ENCODE peak calls at places on chromosomes 12 and 14, in ten cellular contexts. One of them, this sample, is unnamed.

GRCh38 chr14:50003213-50004021 is 110.5 kb downstream of the ARF6 start:
- DNase-seq in esophagus muscularis mucosa: peak
- DNase-seq in SK-N-SH: peak
- DNase-seq in HepG2: peak
- DNase-seq in transverse colon: peak
- DNase-seq in sigmoid colon: peak
- DNase-seq in A549: peak
- DNase-seq in suprapubic skin: peak
- DNase-seq in stomach: peak
- DNase-seq in tibial nerve: peak
- DNase-seq in this sample: peak

GRCh38 chr12:131808744-131809371 is 19.3 kb upstream of the MMP17 start:
- DNase-seq in esophagus muscularis mucosa: no peak
- DNase-seq in tibial nerve: no peak
- DNase-seq in stomach: no peak
- DNase-seq in sigmoid colon: no peak
- DNase-seq in transverse colon: peak
- DNase-seq in HepG2: no peak
- DNase-seq in A549: no peak
- DNase-seq in suprapubic skin: no peak
- DNase-seq in SK-N-SH: no peak
- DNase-seq in this sample: no peak

GRCh38 chr12:51048601-51049369 is 658 bp downstream of the LETMD1 start:
- DNase-seq in stomach: no peak
- DNase-seq in transverse colon: no peak
- DNase-seq in esophagus muscularis mucosa: no peak
- DNase-seq in sigmoid colon: no peak
- DNase-seq in suprapubic skin: no peak
- DNase-seq in tibial nerve: no peak
- DNase-seq in SK-N-SH: peak
- DNase-seq in A549: no peak
- DNase-seq in HepG2: no peak
- DNase-seq in this sample: no peak

GRCh38 chr14:54652188-54652889 is 85.4 kb downstream of the SAMD4A start:
- DNase-seq in sigmoid colon: peak
- DNase-seq in suprapubic skin: peak
- DNase-seq in SK-N-SH: no peak
- DNase-seq in esophagus muscularis mucosa: peak
- DNase-seq in tibial nerve: peak
- DNase-seq in A549: peak
- DNase-seq in transverse colon: peak
- DNase-seq in stomach: peak
- DNase-seq in HepG2: peak
- DNase-seq in this sample: peak

GRCh38 chr14:90060965-90061848 is 587 bp upstream of the KCNK13 start:
- DNase-seq in esophagus muscularis mucosa: no peak
- DNase-seq in A549: no peak
- DNase-seq in suprapubic skin: no peak
- DNase-seq in sigmoid colon: no peak
- DNase-seq in SK-N-SH: peak
- DNase-seq in HepG2: no peak
- DNase-seq in tibial nerve: no peak
- DNase-seq in transverse colon: no peak
- DNase-seq in stomach: no peak
- DNase-seq in this sample: no peak

GRCh38 chr12:75641031-75641780 is 129.8 kb upstream of the KRR1 start:
- DNase-seq in sigmoid colon: no peak
- DNase-seq in A549: peak
- DNase-seq in HepG2: no peak
- DNase-seq in transverse colon: peak
- DNase-seq in tibial nerve: no peak
- DNase-seq in SK-N-SH: no peak
- DNase-seq in esophagus muscularis mucosa: no peak
- DNase-seq in suprapubic skin: no peak
- DNase-seq in stomach: no peak
- DNase-seq in this sample: no peak

GRCh38 chr12:27555928-27556778 is 32.1 kb downstream of the PPFIBP1 start:
- DNase-seq in transverse colon: no peak
- DNase-seq in esophagus muscularis mucosa: no peak
- DNase-seq in A549: no peak
- DNase-seq in tibial nerve: no peak
- DNase-seq in HepG2: no peak
- DNase-seq in stomach: no peak
- DNase-seq in SK-N-SH: no peak
- DNase-seq in sigmoid colon: no peak
- DNase-seq in suprapubic skin: no peak
- DNase-seq in this sample: no peak

GRCh38 chr12:114918535-114919233 is 234.7 kb upstream of the TBX3 start:
- DNase-seq in transverse colon: peak
- DNase-seq in sigmoid colon: no peak
- DNase-seq in SK-N-SH: no peak
- DNase-seq in esophagus muscularis mucosa: no peak
- DNase-seq in suprapubic skin: no peak
- DNase-seq in HepG2: peak
- DNase-seq in tibial nerve: no peak
- DNase-seq in stomach: no peak
- DNase-seq in A549: peak
- DNase-seq in this sample: no peak

GRCh38 chr12:77725611-77726010 is 105.1 kb upstream of the NAV3 start:
- DNase-seq in suprapubic skin: no peak
- DNase-seq in stomach: no peak
- DNase-seq in tibial nerve: no peak
- DNase-seq in SK-N-SH: no peak
- DNase-seq in HepG2: no peak
- DNase-seq in esophagus muscularis mucosa: no peak
- DNase-seq in sigmoid colon: no peak
- DNase-seq in A549: no peak
- DNase-seq in transverse colon: no peak
- DNase-seq in this sample: no peak
- TF ChIP-seq EP300 in suprapubic skin: no peak
- TF ChIP-seq EP300 in stomach: no peak
- TF ChIP-seq EP300 in tibial nerve: no peak
- TF ChIP-seq EP300 in SK-N-SH: no peak
- TF ChIP-seq EP300 in HepG2: no peak
- TF ChIP-seq EP300 in esophagus muscularis mucosa: no peak
- TF ChIP-seq EP300 in sigmoid colon: no peak
- TF ChIP-seq EP300 in A549: no peak
- TF ChIP-seq EP300 in transverse colon: no peak
- TF ChIP-seq EP300 in this sample: no peak

DNA sequence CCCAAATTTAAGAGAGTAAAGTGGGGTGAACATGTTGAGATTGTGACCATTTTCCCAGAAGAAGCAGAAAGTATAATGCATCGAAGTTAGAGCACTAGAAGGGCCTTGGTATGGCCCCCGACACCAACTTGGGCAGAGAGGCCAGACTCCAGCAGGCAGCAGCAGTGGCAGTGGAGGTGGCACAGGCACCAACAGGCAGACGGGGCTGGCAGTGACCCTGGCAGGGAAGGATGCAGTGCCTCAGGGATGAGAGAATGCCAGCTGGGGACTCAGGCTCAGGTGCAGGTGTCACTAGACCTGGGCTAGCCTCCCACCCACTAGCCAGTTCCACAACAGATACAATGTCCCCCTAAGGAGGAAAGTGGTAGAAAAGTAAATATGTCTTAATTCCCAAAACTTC is 27.7 kb upstream of the AMIGO2 start:
- DNase-seq in sigmoid colon: no peak
- DNase-seq in suprapubic skin: no peak
- DNase-seq in stomach: no peak
- DNase-seq in esophagus muscularis mucosa: no peak
- DNase-seq in A549: no peak
- DNase-seq in tibial nerve: no peak
- DNase-seq in SK-N-SH: no peak
- DNase-seq in transverse colon: no peak
- DNase-seq in HepG2: no peak
- DNase-seq in this sample: no peak
- TF ChIP-seq EP300 in sigmoid colon: no peak
- TF ChIP-seq EP300 in suprapubic skin: no peak
- TF ChIP-seq EP300 in stomach: no peak
- TF ChIP-seq EP300 in esophagus muscularis mucosa: no peak
- TF ChIP-seq EP300 in A549: no peak
- TF ChIP-seq EP300 in tibial nerve: no peak
- TF ChIP-seq EP300 in SK-N-SH: no peak
- TF ChIP-seq EP300 in transverse colon: no peak
- TF ChIP-seq EP300 in HepG2: no peak
- TF ChIP-seq EP300 in this sample: no peak

DNA sequence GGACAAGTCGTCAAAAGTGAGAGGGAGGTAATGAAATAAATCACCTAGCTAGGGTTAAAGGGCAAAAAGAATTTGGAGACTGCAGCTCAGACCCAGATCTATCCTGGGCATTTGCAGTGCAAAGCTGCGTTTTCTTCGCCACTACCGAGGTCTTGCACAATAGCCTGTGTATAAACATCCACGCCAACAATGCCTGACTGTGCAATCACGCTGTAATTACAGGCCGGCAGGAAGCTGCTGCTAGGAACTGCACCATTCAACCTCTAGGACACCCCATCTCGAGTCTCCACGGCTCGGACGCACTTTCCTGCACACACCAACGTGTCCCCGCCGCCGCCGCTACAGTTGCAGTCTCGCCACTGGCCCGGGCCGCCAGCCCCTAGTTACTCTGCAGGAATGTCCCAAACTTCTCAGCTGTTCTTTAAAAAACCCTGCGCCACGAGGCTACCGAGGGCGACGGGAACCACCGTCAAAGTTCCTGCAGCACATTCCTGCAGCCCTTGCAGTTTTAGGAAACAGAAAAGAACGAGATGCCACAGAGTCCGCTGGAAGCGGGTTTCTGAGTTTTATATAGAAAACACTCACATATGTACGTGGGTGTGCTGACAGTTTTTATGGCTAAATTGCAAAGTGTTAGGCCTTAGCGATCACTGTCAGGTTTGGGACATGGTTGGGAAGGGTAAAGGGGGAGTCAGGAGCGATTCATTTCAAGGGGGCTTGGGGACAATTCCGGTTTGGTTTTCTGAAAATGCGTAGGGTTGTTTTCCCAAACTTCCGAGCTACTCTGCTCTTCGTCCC is 65.6 kb upstream of the PTGR2 start:
- DNase-seq in suprapubic skin: peak
- DNase-seq in esophagus muscularis mucosa: peak
- DNase-seq in stomach: peak
- DNase-seq in tibial nerve: peak
- DNase-seq in SK-N-SH: peak
- DNase-seq in sigmoid colon: peak
- DNase-seq in HepG2: peak
- DNase-seq in A549: peak
- DNase-seq in transverse colon: peak
- DNase-seq in this sample: peak
- TF ChIP-seq EP300 in suprapubic skin: no peak
- TF ChIP-seq EP300 in esophagus muscularis mucosa: peak
- TF ChIP-seq EP300 in stomach: peak
- TF ChIP-seq EP300 in tibial nerve: peak
- TF ChIP-seq EP300 in SK-N-SH: no peak
- TF ChIP-seq EP300 in sigmoid colon: no peak
- TF ChIP-seq EP300 in HepG2: peak
- TF ChIP-seq EP300 in A549: no peak
- TF ChIP-seq EP300 in transverse colon: peak
- TF ChIP-seq EP300 in this sample: no peak

GRCh38 chr12:39006286-39006685 is 100.9 kb upstream of the CPNE8 start:
- DNase-seq in esophagus muscularis mucosa: no peak
- DNase-seq in transverse colon: no peak
- DNase-seq in A549: no peak
- DNase-seq in HepG2: no peak
- DNase-seq in sigmoid colon: no peak
- DNase-seq in tibial nerve: no peak
- DNase-seq in SK-N-SH: no peak
- DNase-seq in suprapubic skin: no peak
- DNase-seq in stomach: no peak
- DNase-seq in this sample: no peak

GRCh38 chr12:39005671-39006070 is 100.3 kb upstream of the CPNE8 start:
- DNase-seq in esophagus muscularis mucosa: no peak
- DNase-seq in A549: no peak
- DNase-seq in transverse colon: no peak
- DNase-seq in tibial nerve: no peak
- DNase-seq in stomach: no peak
- DNase-seq in suprapubic skin: no peak
- DNase-seq in HepG2: no peak
- DNase-seq in sigmoid colon: no peak
- DNase-seq in SK-N-SH: no peak
- DNase-seq in this sample: no peak

GRCh38 chr12:39010406-39010805 is 105.0 kb upstream of the CPNE8 start:
- DNase-seq in suprapubic skin: no peak
- DNase-seq in stomach: no peak
- DNase-seq in A549: no peak
- DNase-seq in tibial nerve: no peak
- DNase-seq in transverse colon: no peak
- DNase-seq in SK-N-SH: no peak
- DNase-seq in sigmoid colon: no peak
- DNase-seq in HepG2: no peak
- DNase-seq in esophagus muscularis mucosa: no peak
- DNase-seq in this sample: no peak

GRCh38 chr12:39012870-39013269 is 107.5 kb upstream of the CPNE8 start:
- DNase-seq in A549: no peak
- DNase-seq in suprapubic skin: no peak
- DNase-seq in tibial nerve: no peak
- DNase-seq in stomach: no peak
- DNase-seq in sigmoid colon: no peak
- DNase-seq in HepG2: no peak
- DNase-seq in esophagus muscularis mucosa: no peak
- DNase-seq in transverse colon: no peak
- DNase-seq in SK-N-SH: no peak
- DNase-seq in this sample: no peak

GRCh38 chr12:39011161-39011560 is 105.8 kb upstream of the CPNE8 start:
- DNase-seq in esophagus muscularis mucosa: no peak
- DNase-seq in transverse colon: no peak
- DNase-seq in tibial nerve: no peak
- DNase-seq in HepG2: no peak
- DNase-seq in sigmoid colon: no peak
- DNase-seq in suprapubic skin: no peak
- DNase-seq in A549: no peak
- DNase-seq in stomach: no peak
- DNase-seq in SK-N-SH: no peak
- DNase-seq in this sample: no peak
- TF ChIP-seq EP300 in esophagus muscularis mucosa: no peak
- TF ChIP-seq EP300 in transverse colon: no peak
- TF ChIP-seq EP300 in tibial nerve: no peak
- TF ChIP-seq EP300 in HepG2: no peak
- TF ChIP-seq EP300 in sigmoid colon: no peak
- TF ChIP-seq EP300 in suprapubic skin: no peak
- TF ChIP-seq EP300 in A549: no peak
- TF ChIP-seq EP300 in stomach: no peak
- TF ChIP-seq EP300 in SK-N-SH: no peak
- TF ChIP-seq EP300 in this sample: no peak

DNA sequence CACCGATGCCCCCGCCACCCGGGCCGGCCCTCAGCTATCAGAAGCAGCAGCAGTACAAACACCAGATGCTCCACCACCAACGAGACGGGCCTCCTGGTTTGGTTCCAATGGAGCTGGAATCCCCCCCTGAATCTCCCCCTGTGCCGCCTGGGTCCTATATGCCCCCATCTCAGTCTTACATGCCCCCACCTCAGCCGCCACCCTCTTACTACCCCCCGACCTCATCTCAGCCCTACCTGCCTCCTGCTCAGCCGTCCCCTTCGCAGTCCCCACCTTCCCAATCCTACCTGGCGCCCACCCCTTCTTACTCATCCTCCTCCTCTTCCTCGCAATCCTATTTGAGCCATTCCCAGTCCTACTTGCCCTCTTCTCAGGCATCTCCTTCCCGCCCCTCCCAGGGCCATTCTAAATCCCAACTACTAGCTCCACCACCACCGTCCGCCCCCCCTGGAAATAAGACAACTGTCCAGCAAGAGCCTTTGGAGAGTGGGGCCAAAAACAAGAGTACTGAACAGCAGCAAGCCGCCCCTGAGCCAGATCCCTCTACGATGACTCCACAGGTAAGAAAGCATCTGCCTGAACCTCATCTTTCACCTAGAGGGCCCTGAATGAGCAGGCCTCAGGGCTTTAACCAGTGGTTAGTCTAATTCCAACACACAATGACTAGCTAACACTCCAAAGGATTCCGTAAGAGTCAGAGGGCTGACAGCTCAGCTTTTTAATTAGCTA is 851 bp downstream of the YLPM1 start:
- DNase-seq in suprapubic skin: no peak
- DNase-seq in stomach: no peak
- DNase-seq in transverse colon: peak
- DNase-seq in tibial nerve: peak
- DNase-seq in sigmoid colon: peak
- DNase-seq in SK-N-SH: peak
- DNase-seq in A549: no peak
- DNase-seq in HepG2: no peak
- DNase-seq in esophagus muscularis mucosa: no peak
- DNase-seq in this sample: no peak
- TF ChIP-seq EP300 in suprapubic skin: no peak
- TF ChIP-seq EP300 in stomach: no peak
- TF ChIP-seq EP300 in transverse colon: no peak
- TF ChIP-seq EP300 in tibial nerve: no peak
- TF ChIP-seq EP300 in sigmoid colon: no peak
- TF ChIP-seq EP300 in SK-N-SH: no peak
- TF ChIP-seq EP300 in A549: no peak
- TF ChIP-seq EP300 in HepG2: no peak
- TF ChIP-seq EP300 in esophagus muscularis mucosa: no peak
- TF ChIP-seq EP300 in this sample: no peak